ENCODE peak calls at places on chromosomes 3 and 15, in four cellular contexts. One of them, this sample, is unnamed.

GRCh38 chr3:156366559-156366958 is 188.4 kb downstream of the SSR3 start:
- DNase-seq in MCF 10A: no peak
- DNase-seq in GM12865: no peak
- DNase-seq in bronchial epithelial cell: no peak
- DNase-seq in this sample: no peak

GRCh38 chr3:10286596-10287295 is 6.0 kb downstream of the GHRL start:
- DNase-seq in MCF 10A: peak; percentile 83
- DNase-seq in GM12865: peak; percentile 79
- DNase-seq in bronchial epithelial cell: peak; percentile 61
- DNase-seq in this sample: peak; percentile 56

GRCh38 chr3:14657579-14657978 is 6.0 kb downstream of the CCDC174 start:
- DNase-seq in MCF 10A: no peak
- DNase-seq in GM12865: no peak
- DNase-seq in bronchial epithelial cell: no peak
- DNase-seq in this sample: no peak

GRCh38 chr3:44845528-44846520 is 15.9 kb upstream of the TMEM42 start:
- DNase-seq in MCF 10A: no peak
- DNase-seq in GM12865: no peak
- DNase-seq in bronchial epithelial cell: peak; percentile 80
- DNase-seq in this sample: no peak

GRCh38 chr15:31974855-31975421 is 55.4 kb upstream of the CHRNA7 start:
- DNase-seq in MCF 10A: peak; percentile 64
- DNase-seq in GM12865: peak; percentile 34
- DNase-seq in bronchial epithelial cell: peak; percentile 12
- DNase-seq in this sample: peak; percentile 49

GRCh38 chr15:89299896-89300295 is 34.7 kb downstream of the POLG start:
- DNase-seq in MCF 10A: peak; percentile 27
- DNase-seq in GM12865: no peak
- DNase-seq in bronchial epithelial cell: peak; percentile 44
- DNase-seq in this sample: no peak

GRCh38 chr15:28873585-28874139 is 12.1 kb upstream of the APBA2 start:
- DNase-seq in MCF 10A: no peak
- DNase-seq in GM12865: no peak
- DNase-seq in bronchial epithelial cell: no peak
- DNase-seq in this sample: no peak

GRCh38 chr3:157522646-157523045 is 19.4 kb upstream of the VEPH1 start:
- DNase-seq in MCF 10A: no peak
- DNase-seq in GM12865: no peak
- DNase-seq in bronchial epithelial cell: no peak
- DNase-seq in this sample: no peak

GRCh38 chr3:100693225-100693624 is 16.1 kb upstream of the TFG start:
- DNase-seq in MCF 10A: no peak
- DNase-seq in GM12865: no peak
- DNase-seq in bronchial epithelial cell: no peak
- DNase-seq in this sample: no peak

GRCh38 chr3:40170395-40170794 is 139.1 kb upstream of the EIF1B start:
- DNase-seq in MCF 10A: no peak
- DNase-seq in GM12865: peak; percentile 90
- DNase-seq in bronchial epithelial cell: no peak
- DNase-seq in this sample: peak; percentile 57

GRCh38 chr3:13217736-13218540 is 144.7 kb upstream of the IQSEC1 start:
- DNase-seq in MCF 10A: peak; percentile 68
- DNase-seq in GM12865: no peak
- DNase-seq in bronchial epithelial cell: peak; percentile 90
- DNase-seq in this sample: no peak

GRCh38 chr15:68304611-68305337 is 27.2 kb downstream of the FEM1B start:
- DNase-seq in MCF 10A: no peak
- DNase-seq in GM12865: no peak
- DNase-seq in bronchial epithelial cell: peak; percentile 86
- DNase-seq in this sample: peak; percentile 3

GRCh38 chr15:69125236-69125635 is 35.2 kb upstream of the GLCE start:
- DNase-seq in MCF 10A: no peak
- DNase-seq in GM12865: no peak
- DNase-seq in bronchial epithelial cell: no peak
- DNase-seq in this sample: no peak

GRCh38 chr3:127746400-127747057 is 73.8 kb downstream of the ABTB1 start:
- DNase-seq in MCF 10A: no peak
- DNase-seq in GM12865: no peak
- DNase-seq in bronchial epithelial cell: peak; percentile 47
- DNase-seq in this sample: no peak

GRCh38 chr3:64321747-64322146 is 96.5 kb upstream of the PRICKLE2 start:
- DNase-seq in MCF 10A: peak; percentile 59
- DNase-seq in GM12865: no peak
- DNase-seq in bronchial epithelial cell: peak; percentile 86
- DNase-seq in this sample: no peak

GRCh38 chr15:29920515-29920914 is 98.2 kb upstream of the TJP1 start:
- DNase-seq in MCF 10A: peak; percentile 85
- DNase-seq in GM12865: no peak
- DNase-seq in bronchial epithelial cell: peak; percentile 94
- DNase-seq in this sample: no peak

GRCh38 chr15:65423977-65424679 is 1.4 kb upstream of the IGDCC4 start:
- DNase-seq in MCF 10A: no peak
- DNase-seq in GM12865: no peak
- DNase-seq in bronchial epithelial cell: peak; percentile 72
- DNase-seq in this sample: no peak

GRCh38 chr15:57517027-57517671 is 74.6 kb upstream of the MYZAP start:
- DNase-seq in MCF 10A: no peak
- DNase-seq in GM12865: no peak
- DNase-seq in bronchial epithelial cell: no peak
- DNase-seq in this sample: no peak

GRCh38 chr15:42035362-42035761 is 14.5 kb upstream of the PLA2G4E start:
- DNase-seq in MCF 10A: peak; percentile 97
- DNase-seq in GM12865: peak; percentile 65
- DNase-seq in bronchial epithelial cell: peak; percentile 97
- DNase-seq in this sample: peak; percentile 68

GRCh38 chr3:101100361-101101009 is 107.3 kb upstream of the ABI3BP start:
- DNase-seq in MCF 10A: no peak
- DNase-seq in GM12865: no peak
- DNase-seq in bronchial epithelial cell: no peak
- DNase-seq in this sample: no peak

GRCh38 chr3:44509985-44510360 is 32.5 kb upstream of the ZNF445 start:
- DNase-seq in MCF 10A: peak; percentile 20
- DNase-seq in GM12865: peak; percentile 57
- DNase-seq in bronchial epithelial cell: peak; percentile 8
- DNase-seq in this sample: peak; percentile 47

GRCh38 chr3:25453521-25454410 is 25.7 kb downstream of the RARB start:
- DNase-seq in MCF 10A: no peak
- DNase-seq in GM12865: no peak
- DNase-seq in bronchial epithelial cell: no peak
- DNase-seq in this sample: no peak

DNA sequence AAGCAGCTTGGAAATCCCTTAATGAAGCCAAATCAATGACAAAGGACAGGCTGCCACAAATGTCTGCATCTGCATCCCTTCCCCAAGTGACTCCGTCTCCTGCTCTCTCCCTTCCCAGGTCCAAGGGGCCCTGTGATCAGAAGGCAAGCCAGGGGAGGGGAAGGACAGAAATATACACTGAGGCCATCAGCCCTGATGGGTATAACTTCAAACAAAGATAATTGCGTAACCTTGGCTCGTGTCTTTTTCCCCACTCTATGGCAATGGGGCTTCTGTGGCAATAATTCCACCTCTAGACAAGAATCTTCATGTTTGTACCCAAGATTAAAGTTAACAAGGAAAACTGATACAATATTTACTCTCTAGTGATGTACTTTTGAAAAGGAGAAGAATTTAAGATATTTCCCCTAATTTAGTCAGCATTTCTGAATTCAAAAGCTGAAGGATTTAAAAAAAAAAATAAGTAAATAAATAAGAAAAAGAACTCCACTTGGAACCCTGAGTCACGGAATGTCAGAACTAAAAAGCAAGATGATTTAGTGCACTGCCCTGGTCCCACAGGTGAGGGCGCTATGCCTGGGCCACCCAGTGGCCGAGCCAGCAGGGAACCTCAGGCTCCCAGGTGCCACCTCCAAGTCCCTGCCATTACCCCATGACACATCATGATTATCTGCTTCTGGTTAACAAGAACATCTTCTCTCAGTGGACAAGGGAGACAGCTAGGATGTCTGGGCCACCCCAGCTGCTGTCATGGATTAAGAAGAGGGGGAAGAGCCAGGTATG is 154.5 kb downstream of the STT3B start:
- DNase-seq in MCF 10A: no peak
- DNase-seq in GM12865: no peak
- DNase-seq in bronchial epithelial cell: no peak
- DNase-seq in this sample: no peak
- TF ChIP-seq CTCF in MCF 10A: no peak
- TF ChIP-seq CTCF in GM12865: peak; percentile 12
- TF ChIP-seq CTCF in bronchial epithelial cell: peak; percentile 43
- TF ChIP-seq CTCF in this sample: peak; percentile 15

DNA sequence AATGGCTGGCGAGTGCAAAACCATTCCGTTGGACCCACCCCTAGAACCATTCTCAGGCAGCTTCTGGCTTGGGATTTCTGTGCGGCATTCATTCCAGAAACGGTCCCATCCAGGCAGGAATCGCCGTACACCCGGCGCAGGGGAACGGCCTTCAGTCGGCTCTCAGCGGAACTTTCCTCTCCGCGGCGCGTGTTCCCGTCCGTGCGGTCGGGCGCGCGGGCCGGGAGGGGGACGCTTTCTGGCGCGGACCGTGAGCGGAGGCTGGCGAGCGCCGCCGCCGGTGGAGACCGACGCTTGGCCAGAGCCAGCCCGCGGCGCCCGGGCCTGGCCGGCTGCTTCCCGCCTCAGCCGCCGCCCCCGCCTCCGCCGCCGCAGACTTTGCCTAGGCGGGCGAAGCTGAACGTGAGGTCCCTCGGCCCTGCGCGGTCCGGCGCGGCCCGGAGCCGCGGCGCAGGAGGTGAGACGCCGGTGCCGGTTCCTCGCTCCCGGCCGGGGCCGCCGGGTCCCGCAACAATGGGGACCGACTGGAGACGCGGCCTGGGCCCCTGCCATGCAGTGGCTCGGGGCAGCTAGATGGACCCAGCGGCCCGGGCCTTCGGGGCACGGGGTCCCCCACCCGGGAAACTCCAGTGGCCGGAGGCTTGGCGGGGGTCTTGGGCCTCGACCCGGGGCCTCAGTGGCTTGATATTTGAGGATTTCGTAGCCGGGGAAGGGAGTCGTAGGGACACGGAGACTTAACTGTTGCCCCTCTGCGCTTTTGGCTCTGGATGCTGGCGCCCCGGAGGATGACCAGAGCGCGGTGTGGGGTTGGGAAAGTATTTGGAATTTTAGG is at the start of gene RAD54L2:
- DNase-seq in MCF 10A: peak; percentile 82
- DNase-seq in GM12865: peak; percentile 91
- DNase-seq in bronchial epithelial cell: peak; percentile 60
- DNase-seq in this sample: peak; percentile 90
- TF ChIP-seq CTCF in MCF 10A: peak; percentile 22
- TF ChIP-seq CTCF in GM12865: peak; percentile 28
- TF ChIP-seq CTCF in bronchial epithelial cell: peak; percentile 18
- TF ChIP-seq CTCF in this sample: peak; percentile 48

DNA sequence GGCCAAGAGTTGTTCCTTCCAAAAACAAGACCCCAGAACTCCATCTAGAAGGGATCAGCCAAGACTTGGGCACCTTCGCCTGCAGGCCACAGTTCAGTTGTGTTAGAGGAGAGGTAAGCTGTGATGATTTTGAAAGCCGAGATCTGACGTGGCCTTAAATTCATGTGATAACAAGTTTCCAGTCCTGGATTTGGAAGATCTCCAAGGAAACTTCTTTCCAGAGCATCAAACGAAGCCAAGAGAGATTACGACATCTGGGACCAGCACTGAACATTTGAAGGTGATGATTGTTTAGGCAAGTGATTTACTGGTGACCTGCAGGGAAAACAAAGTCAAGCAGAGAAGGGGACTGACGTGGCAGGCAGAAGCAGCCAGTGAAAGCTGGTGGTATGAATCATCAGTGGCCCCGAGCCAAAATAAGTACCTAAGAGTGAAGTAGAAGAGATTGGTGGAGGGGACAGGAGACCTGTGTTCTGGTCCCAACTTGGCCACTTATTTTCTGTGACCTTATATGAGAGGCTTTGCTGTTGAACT is 339.0 kb upstream of the PROK2 start:
- DNase-seq in MCF 10A: peak; percentile 100
- DNase-seq in GM12865: peak; percentile 80
- DNase-seq in bronchial epithelial cell: peak; percentile 100
- DNase-seq in this sample: peak; percentile 31
- TF ChIP-seq CTCF in MCF 10A: no peak
- TF ChIP-seq CTCF in GM12865: no peak
- TF ChIP-seq CTCF in bronchial epithelial cell: no peak
- TF ChIP-seq CTCF in this sample: no peak

DNA sequence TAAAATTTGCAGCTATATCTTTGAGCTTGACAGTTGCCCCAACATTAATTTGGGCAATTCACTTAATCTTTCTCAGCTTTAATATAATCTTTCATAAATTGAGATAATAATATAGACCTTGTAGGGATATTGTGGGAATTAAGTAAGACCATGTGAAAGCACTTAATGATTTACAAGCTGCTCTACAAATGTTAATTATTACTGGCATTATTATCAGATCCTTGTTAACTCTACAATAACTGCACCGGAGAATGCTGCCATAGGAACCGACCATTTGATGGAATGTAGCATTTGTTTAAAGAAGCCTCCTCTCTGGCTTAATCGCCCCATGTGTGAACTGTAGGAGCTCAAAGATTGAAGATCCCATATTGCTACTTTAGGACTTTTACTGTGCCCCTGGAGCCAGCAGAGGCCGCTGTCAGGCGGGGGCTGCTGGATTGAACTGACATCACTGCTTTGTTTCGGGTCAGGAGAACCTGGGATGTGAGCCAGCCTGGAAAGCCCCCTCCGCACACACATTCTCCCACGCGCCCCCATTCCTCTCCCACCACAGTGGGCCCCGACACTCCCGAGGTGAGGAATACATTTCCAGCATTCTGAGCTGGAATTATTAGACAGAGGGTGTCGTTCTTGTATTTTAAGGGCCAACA is 154.2 kb upstream of the TNIK start:
- DNase-seq in MCF 10A: no peak
- DNase-seq in GM12865: peak; percentile 49
- DNase-seq in bronchial epithelial cell: peak; percentile 8
- DNase-seq in this sample: peak; percentile 12
- TF ChIP-seq CTCF in MCF 10A: no peak
- TF ChIP-seq CTCF in GM12865: peak; percentile 78
- TF ChIP-seq CTCF in bronchial epithelial cell: peak; percentile 58
- TF ChIP-seq CTCF in this sample: peak; percentile 49

This sample was measured in GM13977.